ENCODE peak calls at places on chromosomes 16 and 17, in five cellular contexts. J is stomach, C is nephron progenitor cell, E is body of pancreas, Z is fibroblast of mammary gland. I is an unnamed sample.
A peak's percentile ranks its signal among the peaks of the same experiment; 100 is the strongest.

GRCh38 chr16:55567382-55567781 is 898 bp downstream of the CAPNS2 start:
- DNase-seq in Z (peak; percentile 48), E (no peak), C (no peak), J (no peak), I (no peak)

GRCh38 chr17:34318474-34318873 is 761 bp upstream of the CCL8 start:
- DNase-seq in J (no peak), Z (no peak), E (no peak), C (no peak), I (peak; percentile 25)

GRCh38 chr17:39167492-39167891 is 1.5 kb upstream of the ARL5C start:
- DNase-seq in J (no peak), C (no peak), Z (no peak), E (no peak), I (no peak)

GRCh38 chr17:35666967-35667552 is 64.4 kb upstream of the RASL10B start:
- DNase-seq in C (no peak), E (no peak), J (no peak), Z (peak; percentile 42), I (no peak)

GRCh38 chr17:3964203-3965122 is at the start of gene ATP2A3:
- DNase-seq in Z (no peak), C (no peak), E (peak; percentile 42), J (peak; percentile 60), I (no peak)

GRCh38 chr16:89860747-89861304 is 12.6 kb upstream of the TCF25 start:
- DNase-seq in J (peak; percentile 70), Z (peak; percentile 28), E (peak; percentile 63), C (peak; percentile 80), I (peak; percentile 75)

GRCh38 chr17:80220709-80221215 is 535 bp downstream of the SLC26A11 start:
- DNase-seq in Z (no peak), C (peak; percentile 61), E (peak; percentile 37), J (no peak), I (no peak)

GRCh38 chr16:88810166-88810867 is 1.4 kb downstream of the APRT start:
- DNase-seq in Z (no peak), E (no peak), J (no peak), C (no peak), I (no peak)

GRCh38 chr16:89583895-89584644 is 8.5 kb downstream of the CPNE7 start:
- DNase-seq in Z (no peak), E (no peak), J (no peak), C (no peak), I (peak; percentile 14)

GRCh38 chr17:44070455-44071197 is at the start of gene G6PC3:
- DNase-seq in Z (peak; percentile 98), C (peak; percentile 97), J (peak; percentile 95), E (peak; percentile 95), I (peak; percentile 98)

GRCh38 chr16:80969114-80969484 is 37.6 kb downstream of the CMC2 start:
- DNase-seq in C (no peak), Z (no peak), J (no peak), E (no peak), I (no peak)

GRCh38 chr17:80526116-80526910 is 18.3 kb upstream of the RPTOR start:
- DNase-seq in Z (no peak), E (no peak), C (no peak), J (no peak), I (no peak)

GRCh38 chr17:17919169-17920107 is 52.8 kb downstream of the TOM1L2 start:
- DNase-seq in E (peak; percentile 79), Z (peak; percentile 77), J (peak; percentile 71), C (peak; percentile 75), I (peak; percentile 72)

GRCh38 chr17:43671075-43671692 is 9.5 kb upstream of the MEOX1 start:
- DNase-seq in Z (peak; percentile 79), E (peak; percentile 48), C (no peak), J (no peak), I (no peak)

GRCh38 chr17:47205419-47205963 is 3.7 kb upstream of the MYL4 start:
- DNase-seq in C (peak; percentile 31), E (peak; percentile 71), Z (peak; percentile 65), J (peak; percentile 72), I (peak; percentile 29)

GRCh38 chr16:88540346-88540977 is 29.7 kb upstream of the ZC3H18 start:
- DNase-seq in C (no peak), J (peak; percentile 58), Z (no peak), E (peak; percentile 53), I (no peak)

GRCh38 chr16:88560722-88561484 is 9.3 kb upstream of the ZC3H18 start:
- DNase-seq in C (peak; percentile 73), E (no peak), J (no peak), Z (peak; percentile 20), I (no peak)

GRCh38 chr17:35766903-35767510 is 6.3 kb downstream of the C17orf50 start:
- DNase-seq in J (peak; percentile 59), E (peak; percentile 45), Z (peak; percentile 58), C (no peak), I (no peak)

GRCh38 chr17:57689254-57689653 is 55.8 kb downstream of the CCDC182 start:
- DNase-seq in E (no peak), C (no peak), J (no peak), Z (no peak), I (no peak)

GRCh38 chr17:53127331-53127730 is 695.4 kb upstream of the KIF2B start:
- DNase-seq in C (no peak), Z (no peak), J (no peak), E (no peak), I (no peak)

GRCh38 chr17:82848022-82848592 is 8.3 kb upstream of the ZNF750 start:
- DNase-seq in Z (peak; percentile 72), C (no peak), J (peak; percentile 81), E (no peak), I (no peak)

GRCh38 chr17:2955931-2956582 is 107.3 kb downstream of the OR1D5 start:
- DNase-seq in J (peak; percentile 25), E (no peak), Z (no peak), C (no peak), I (no peak)

GRCh38 chr16:24609740-24610420 is 70.5 kb downstream of the RBBP6 start:
- DNase-seq in E (peak; percentile 69), Z (peak; percentile 55), J (peak; percentile 54), C (peak; percentile 42), I (peak; percentile 76)

GRCh38 chr17:31525801-31526549 is 134.5 kb downstream of the RAB11FIP4 start:
- DNase-seq in C (no peak), Z (no peak), E (no peak), J (no peak), I (peak; percentile 39)
- TF ChIP-seq CTCF in C (peak; percentile 17), Z (peak; percentile 35), E (no peak), J (peak; percentile 10), I (no peak)

GRCh38 chr17:65797809-65798208 is 236.4 kb upstream of the AXIN2 start:
- DNase-seq in J (no peak), C (peak; percentile 15), Z (peak; percentile 20), E (no peak), I (no peak)

GRCh38 chr17:65799454-65799853 is 238.0 kb upstream of the AXIN2 start:
- DNase-seq in E (no peak), C (no peak), Z (no peak), J (no peak), I (no peak)

GRCh38 chr17:65797101-65797500 is 235.7 kb upstream of the AXIN2 start:
- DNase-seq in J (no peak), Z (no peak), C (no peak), E (no peak), I (no peak)

GRCh38 chr17:65790241-65790640 is 228.8 kb upstream of the AXIN2 start:
- DNase-seq in Z (no peak), C (no peak), J (no peak), E (no peak), I (peak; percentile 17)

DNA sequence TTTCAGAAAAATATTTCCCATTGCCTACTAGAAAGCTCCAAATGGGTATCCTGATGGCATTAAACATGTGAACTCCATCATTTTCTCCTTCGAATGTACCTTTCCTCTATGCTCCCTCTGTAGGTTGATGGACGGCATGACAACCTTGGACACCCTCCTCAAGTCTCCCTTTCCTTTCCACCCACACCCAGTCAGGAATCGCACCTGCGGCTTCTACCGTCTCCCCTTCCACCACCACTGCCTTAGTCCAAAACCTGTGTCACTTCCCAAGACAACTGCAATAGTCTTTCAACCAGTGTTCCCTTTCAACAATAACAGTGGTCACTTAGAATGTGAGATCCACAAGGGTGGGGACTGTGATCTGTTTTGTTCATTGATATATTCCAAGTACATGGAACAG is 233.1 kb upstream of the AXIN2 start:
- DNase-seq in J (peak; percentile 38), Z (peak; percentile 47), E (no peak), C (peak; percentile 11), I (peak; percentile 14)
- TF ChIP-seq CTCF in J (peak; percentile 72), Z (peak; percentile 62), E (peak; percentile 16), C (peak; percentile 42), I (peak; percentile 68)

GRCh38 chr16:22678311-22678710 is 135.7 kb upstream of the HS3ST2 start:
- DNase-seq in Z (no peak), C (no peak), J (no peak), E (no peak), I (no peak)
- TF ChIP-seq CTCF in Z (no peak), C (no peak), J (no peak), E (no peak), I (no peak)

DNA sequence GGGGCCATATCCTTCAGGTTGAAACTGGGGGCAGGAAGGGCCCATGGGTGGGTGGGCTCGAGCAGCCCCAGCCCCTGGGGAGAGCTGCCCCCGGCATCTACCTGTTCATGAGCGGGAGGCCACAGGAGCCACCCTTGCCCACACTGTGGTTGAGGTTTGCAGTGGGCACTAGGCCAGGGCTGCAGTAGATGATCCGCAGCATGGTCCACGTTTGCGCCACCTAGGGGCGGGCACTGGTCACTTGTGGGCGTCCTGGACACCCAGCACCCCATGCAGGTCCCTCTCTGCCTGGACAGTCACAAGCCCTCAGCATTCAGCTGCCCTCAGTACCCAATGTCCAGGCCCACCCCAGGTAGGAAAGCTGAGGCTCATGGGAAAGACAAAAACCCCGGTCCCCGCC is 1.8 kb upstream of the JMJD8 start:
- DNase-seq in J (peak; percentile 76), C (peak; percentile 65), E (peak; percentile 65), Z (peak; percentile 54), I (peak; percentile 67)
- TF ChIP-seq CTCF in J (no peak), C (peak; percentile 45), E (peak; percentile 32), Z (peak; percentile 57), I (peak; percentile 59)

DNA sequence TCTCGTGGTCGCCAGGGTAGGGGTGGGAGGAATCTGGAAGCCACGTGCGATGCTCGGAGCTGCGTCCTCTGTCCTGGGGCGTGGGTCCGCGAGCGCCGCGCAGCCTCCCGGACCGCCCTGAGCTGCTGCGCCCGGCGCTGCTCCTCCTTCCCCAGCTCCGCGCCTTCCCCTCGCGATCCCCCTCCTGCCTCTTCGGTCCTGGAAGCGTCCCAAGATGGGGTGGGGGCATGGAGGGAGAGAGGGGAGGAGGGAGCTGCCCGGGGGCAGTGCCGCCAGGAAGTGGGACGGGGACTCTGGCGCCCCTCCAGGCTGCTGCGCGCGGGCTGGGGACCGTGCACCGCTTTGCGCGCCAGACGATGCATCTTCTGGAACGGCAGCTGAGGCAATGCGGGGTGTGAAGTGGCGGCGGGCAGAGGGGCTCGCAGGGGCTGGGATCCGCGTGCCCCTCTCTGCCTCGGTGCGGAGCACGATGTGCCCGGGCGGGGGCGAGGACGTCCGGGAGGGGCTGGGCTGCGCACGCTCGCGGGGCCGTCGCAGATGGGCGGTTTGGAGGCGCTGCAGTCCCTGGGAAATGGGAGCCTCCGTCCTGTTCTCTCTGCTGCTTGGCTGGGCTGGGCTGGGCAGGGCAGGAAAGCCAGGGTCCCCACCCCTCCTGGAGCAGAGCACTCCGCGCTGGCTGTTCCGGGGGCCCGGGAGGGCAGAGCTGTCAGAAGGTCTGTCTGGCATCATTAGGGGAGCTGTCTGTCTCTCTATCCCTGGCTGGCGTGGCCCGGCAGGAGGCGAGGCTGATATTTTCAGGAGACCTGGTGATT is 388.0 kb downstream of the SEC14L1 start:
- DNase-seq in J (no peak), Z (no peak), E (no peak), C (peak; percentile 81), I (peak; percentile 81)
- TF ChIP-seq CTCF in J (no peak), Z (no peak), E (no peak), C (peak; percentile 53), I (no peak)